ENCODE peak calls at places on chromosomes 1 and 21, in ten cellular contexts. O is DND-41, Z is stomach, X is endodermal cell, I is uterus, S is transverse colon, G is colonic mucosa, U is OCI-LY7, J is upper lobe of left lung, R is upper lobe of right lung. D is an unnamed sample. For H3K4me1 and H3K9me3, the result is how much of the 10 kb centered on the place peaks cover.

GRCh38 chr1:233088613-233089012 is 138.2 kb downstream of the NTPCR start:
- DNase-seq in O (no peak), Z (no peak), X (no peak), I (no peak), S (no peak), G (no peak), U (no peak), J (no peak), R (no peak), D (no peak)

GRCh38 chr21:37873655-37874054 is 42.6 kb downstream of the KCNJ6 start:
- DNase-seq in O (no peak), Z (no peak), X (peak), I (no peak), S (no peak), G (no peak), U (no peak), J (no peak), R (no peak), D (no peak)

GRCh38 chr1:43978551-43979260 is at the start of gene B4GALT2:
- DNase-seq in O (peak), Z (peak), X (peak), I (peak), S (peak), G (peak), U (no peak), J (peak), R (peak), D (no peak)

GRCh38 chr1:227374846-227375245 is 56.6 kb upstream of the CDC42BPA start:
- DNase-seq in O (no peak), Z (no peak), X (no peak), I (no peak), S (no peak), G (no peak), U (no peak), J (no peak), R (no peak), D (no peak)

GRCh38 chr1:200890818-200891773 is 3.6 kb upstream of the INAVA start:
- DNase-seq in O (no peak), Z (no peak), X (peak), I (no peak), S (peak), G (peak), U (no peak), J (peak), R (peak), D (no peak)

GRCh38 chr21:38740131-38740530 is 65.6 kb upstream of the ETS2 start:
- DNase-seq in O (peak), Z (no peak), X (no peak), I (no peak), S (no peak), G (no peak), U (no peak), J (no peak), R (no peak), D (no peak)

GRCh38 chr1:34657849-34658248 is 97.0 kb upstream of the GJB5 start:
- DNase-seq in O (no peak), Z (no peak), X (no peak), I (no peak), S (no peak), G (no peak), U (no peak), J (no peak), R (no peak), D (no peak)

GRCh38 chr1:52296345-52296744 is 69.7 kb downstream of the CC2D1B start:
- DNase-seq in O (no peak), Z (no peak), X (peak), I (no peak), S (no peak), G (peak), U (peak), J (no peak), R (no peak), D (no peak)

GRCh38 chr1:236057546-236057945 is 7.3 kb downstream of the NID1 start:
- DNase-seq in O (no peak), Z (no peak), X (no peak), I (no peak), S (no peak), G (no peak), U (no peak), J (no peak), R (no peak), D (no peak)

GRCh38 chr1:198701250-198701649 is 62.4 kb downstream of the PTPRC start:
- DNase-seq in O (no peak), Z (no peak), X (no peak), I (no peak), S (no peak), G (no peak), U (no peak), J (no peak), R (no peak), D (no peak)

GRCh38 chr1:15452866-15453571 is 3.5 kb upstream of the CELA2A start:
- DNase-seq in O (no peak), Z (no peak), X (no peak), I (no peak), S (no peak), G (no peak), U (no peak), J (no peak), R (no peak), D (no peak)

GRCh38 chr1:118862755-118863154 is 125.4 kb downstream of the TBX15 start:
- DNase-seq in O (no peak), Z (no peak), X (no peak), I (no peak), S (no peak), G (no peak), U (no peak), J (no peak), R (no peak), D (no peak)

DNA sequence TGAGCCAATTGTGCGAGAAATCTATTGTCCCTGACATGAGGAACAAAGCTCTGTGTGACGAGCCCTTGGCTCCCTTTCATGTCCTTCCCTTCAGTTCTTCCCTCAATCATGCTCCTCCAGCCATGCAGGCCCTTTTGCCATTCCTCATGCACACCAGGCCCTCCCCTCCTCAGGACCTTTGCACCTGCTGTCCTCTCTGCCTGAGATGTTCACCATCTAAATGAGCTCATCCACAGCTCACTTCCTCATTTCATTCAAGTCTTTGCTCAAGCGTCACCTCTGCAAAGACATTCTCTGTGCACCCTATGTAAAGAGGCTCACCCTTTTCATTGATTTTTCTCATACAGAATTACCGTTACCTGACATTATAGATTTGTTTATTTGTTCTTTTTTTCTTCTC is 43.7 kb downstream of the C8B start:
- DNase-seq in O (no peak), Z (no peak), X (no peak), I (no peak), S (no peak), G (no peak), U (no peak), J (no peak), R (no peak), D (no peak)
- H3K4me1 ChIP-seq in O (under half), Z (under half), X (under half), I (under half), S (under half), G (under half), U (under half), J (under half), R (under half), D (under half)

GRCh38 chr21:17432732-17433057 is 80.1 kb upstream of the CXADR start:
- DNase-seq in O (no peak), Z (no peak), X (no peak), I (no peak), S (no peak), G (no peak), U (no peak), J (no peak), R (no peak), D (no peak)

GRCh38 chr21:17436626-17437111 is 76.2 kb upstream of the CXADR start:
- DNase-seq in O (no peak), Z (no peak), X (no peak), I (no peak), S (no peak), G (no peak), U (no peak), J (no peak), R (no peak), D (no peak)

GRCh38 chr21:17440955-17441354 is 71.9 kb upstream of the CXADR start:
- DNase-seq in O (no peak), Z (no peak), X (no peak), I (no peak), S (no peak), G (no peak), U (no peak), J (no peak), R (no peak), D (no peak)

GRCh38 chr21:17438642-17439041 is 74.2 kb upstream of the CXADR start:
- DNase-seq in O (no peak), Z (no peak), X (peak), I (no peak), S (no peak), G (no peak), U (no peak), J (no peak), R (no peak), D (no peak)

GRCh38 chr21:17435565-17436543 is 77.0 kb upstream of the CXADR start:
- DNase-seq in O (no peak), Z (no peak), X (no peak), I (no peak), S (no peak), G (no peak), U (no peak), J (no peak), R (no peak), D (no peak)
- H3K9me3 ChIP-seq in O (under half), Z (under half), X (under half), I (under half), S (under half), G (under half), U (under half), J (under half), R (under half), D (under half)

DNA sequence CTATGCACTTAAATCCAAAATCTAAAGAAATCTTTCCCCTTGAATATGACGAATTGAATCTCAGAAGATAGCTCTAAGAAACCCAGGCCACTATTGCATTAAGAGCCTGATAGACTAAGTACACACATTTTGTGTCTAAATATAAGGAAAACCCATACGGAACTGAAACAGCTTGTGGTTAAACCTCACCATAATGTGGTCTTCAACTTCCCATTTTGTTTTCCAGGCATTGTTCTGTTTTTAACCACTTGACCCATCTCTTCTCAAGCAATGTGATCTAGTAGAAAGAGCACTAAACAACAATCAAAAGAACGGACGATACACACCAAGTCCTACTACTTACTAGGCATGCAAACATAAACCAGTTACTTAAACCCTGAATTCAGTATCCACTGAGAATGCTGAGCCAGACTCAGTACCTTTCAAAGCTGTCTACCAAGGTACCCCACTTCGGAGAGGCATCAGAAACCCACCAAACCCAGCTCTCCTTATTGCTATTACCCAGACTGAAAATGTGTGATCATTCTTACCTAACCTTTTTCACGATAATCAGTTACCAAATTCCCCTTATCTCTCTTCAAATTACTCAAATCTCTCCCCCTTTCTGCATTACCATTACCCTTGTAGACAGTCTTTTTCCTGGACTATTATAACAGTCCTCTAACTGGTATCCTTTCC is 12.8 kb downstream of the OTUD7B start:
- DNase-seq in O (no peak), Z (no peak), X (no peak), I (no peak), S (no peak), G (no peak), U (peak), J (no peak), R (no peak), D (no peak)
- H3K27ac ChIP-seq in O (no peak), Z (no peak), X (no peak), I (no peak), S (no peak), G (no peak), U (no peak), J (peak), R (no peak), D (no peak)

GRCh38 chr1:185690527-185690926 is 43.7 kb upstream of the HMCN1 start:
- DNase-seq in O (no peak), Z (no peak), X (no peak), I (no peak), S (no peak), G (no peak), U (no peak), J (no peak), R (no peak), D (no peak)
- H3K4me1 ChIP-seq in O (under half), Z (under half), X (under half), I (under half), S (under half), G (under half), U (under half), J (under half), R (under half), D (under half)

GRCh38 chr1:240258910-240259309 is 167.2 kb downstream of the FMN2 start:
- DNase-seq in O (no peak), Z (no peak), X (no peak), I (no peak), S (no peak), G (no peak), U (no peak), J (no peak), R (no peak), D (no peak)

GRCh38 chr1:240254006-240254405 is 162.3 kb downstream of the FMN2 start:
- DNase-seq in O (no peak), Z (no peak), X (peak), I (no peak), S (no peak), G (no peak), U (no peak), J (peak), R (no peak), D (no peak)

GRCh38 chr1:240256836-240257503 is 165.3 kb downstream of the FMN2 start:
- DNase-seq in O (no peak), Z (no peak), X (no peak), I (no peak), S (no peak), G (no peak), U (no peak), J (no peak), R (no peak), D (no peak)

DNA sequence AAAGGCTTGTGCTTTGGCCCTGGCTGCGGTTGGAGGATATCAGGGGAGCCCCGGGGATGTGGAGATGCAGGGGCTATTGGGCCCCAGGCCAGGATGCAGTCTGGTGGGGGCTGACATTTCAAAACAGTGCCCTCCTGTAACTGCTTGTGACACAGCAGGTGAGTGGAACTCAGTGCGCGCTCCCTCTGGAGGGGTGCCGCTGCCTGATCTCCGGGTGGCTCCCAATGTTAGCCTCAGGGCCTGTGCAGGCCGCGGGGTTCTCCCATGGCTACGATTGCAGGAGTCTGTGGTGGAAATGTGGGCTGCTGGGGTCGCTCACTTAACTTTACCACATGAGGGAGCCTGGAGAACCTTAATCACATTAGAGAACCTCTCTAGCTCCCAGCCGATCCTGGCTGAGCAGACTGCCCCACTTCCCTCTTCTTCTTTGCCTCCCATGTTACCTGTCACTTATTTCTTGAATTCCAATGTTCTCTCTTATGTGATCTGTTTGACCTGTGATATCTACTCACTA is 163.2 kb downstream of the FMN2 start:
- DNase-seq in O (no peak), Z (no peak), X (peak), I (no peak), S (no peak), G (no peak), U (no peak), J (peak), R (no peak), D (no peak)
- H3K9me3 ChIP-seq in O (under half), Z (under half), X (under half), I (under half), S (under half), G (under half), U (under half), J (under half), R (under half), D (under half)

GRCh38 chr1:39622427-39622826 is 17.0 kb downstream of the HEYL start:
- DNase-seq in O (no peak), Z (no peak), X (no peak), I (no peak), S (no peak), G (no peak), U (no peak), J (no peak), R (no peak), D (no peak)

GRCh38 chr1:39626646-39627045 is 12.8 kb downstream of the HEYL start:
- DNase-seq in O (no peak), Z (no peak), X (no peak), I (no peak), S (no peak), G (no peak), U (no peak), J (peak), R (no peak), D (no peak)

GRCh38 chr1:39625462-39626273 is 13.8 kb downstream of the HEYL start:
- DNase-seq in O (no peak), Z (peak), X (no peak), I (peak), S (peak), G (peak), U (no peak), J (peak), R (peak), D (no peak)

GRCh38 chr1:39623053-39623452 is 16.4 kb downstream of the HEYL start:
- DNase-seq in O (no peak), Z (no peak), X (no peak), I (no peak), S (no peak), G (no peak), U (no peak), J (peak), R (no peak), D (no peak)

DNA sequence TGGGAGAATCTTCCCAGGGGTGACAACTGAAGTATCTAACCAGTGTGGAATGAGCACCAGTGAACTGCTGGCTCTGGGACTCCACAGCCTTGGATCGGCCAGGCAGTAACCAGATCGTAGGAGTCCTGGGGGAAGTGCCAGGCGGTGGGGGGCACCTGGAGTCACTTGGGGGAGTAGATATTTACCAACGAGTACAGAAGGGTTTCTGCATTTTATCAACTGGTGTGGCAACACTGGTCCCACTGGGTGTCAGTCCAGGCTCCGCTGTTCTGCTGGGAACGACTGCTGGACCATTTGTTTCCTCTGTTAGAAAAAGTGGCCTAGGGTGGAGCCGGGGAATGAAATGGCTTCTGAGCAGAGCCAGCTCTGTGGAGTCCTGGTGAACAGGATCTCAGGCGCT is 14.4 kb downstream of the HEYL start:
- DNase-seq in O (no peak), Z (no peak), X (no peak), I (no peak), S (no peak), G (no peak), U (no peak), J (no peak), R (no peak), D (no peak)
- H3K27ac ChIP-seq in O (no peak), Z (peak), X (no peak), I (peak), S (peak), G (no peak), U (no peak), J (peak), R (peak), D (no peak)

GRCh38 chr21:46058339-46059145 is 39.4 kb upstream of the COL6A2 start:
- DNase-seq in O (no peak), Z (peak), X (peak), I (peak), S (no peak), G (no peak), U (no peak), J (no peak), R (no peak), D (no peak)
- H3K4me1 ChIP-seq in O (under half), Z (under half), X (under half), I (under half), S (under half), G (under half), U (under half), J (under half), R (under half), D (under half)

D was measured in effector memory CD4-positive, alpha-beta T cell.